ENCODE peak calls at places on chromosomes 16 and 17, in five cellular contexts. L is prostate gland, T is K562, B is sigmoid colon, U is A549. C is an unnamed sample.
A peak's percentile ranks its signal among the peaks of the same experiment; 100 is the strongest.

GRCh38 chr17:77952368-77952767 is 6.1 kb upstream of the TNRC6C start:
- DNase-seq in L (no peak), T (no peak), B (no peak), U (no peak), C (no peak)

GRCh38 chr16:85029413-85029794 is 1.8 kb downstream of the KIAA0513 start:
- DNase-seq in L (peak; percentile 76), T (peak; percentile 80), B (peak; percentile 83), U (no peak), C (peak; percentile 35)

GRCh38 chr17:79294459-79295071 is 219.9 kb downstream of the ENGASE start:
- DNase-seq in L (peak; percentile 35), T (peak; percentile 72), B (no peak), U (peak; percentile 49), C (no peak)

GRCh38 chr17:63189082-63189481 is 223.0 kb downstream of the TANC2 start:
- DNase-seq in L (no peak), T (peak; percentile 3), B (no peak), U (peak; percentile 25), C (no peak)

GRCh38 chr17:38428150-38428642 is at the start of gene ARHGAP23:
- DNase-seq in L (peak; percentile 21), T (no peak), B (peak; percentile 89), U (peak; percentile 57), C (peak; percentile 83)

GRCh38 chr16:89170346-89171215 is 967 bp upstream of the CDH15 start:
- DNase-seq in L (no peak), T (peak; percentile 41), B (no peak), U (peak; percentile 41), C (no peak)

GRCh38 chr17:42027961-42028790 is 8.3 kb downstream of the NKIRAS2 start:
- DNase-seq in L (no peak), T (peak; percentile 73), B (no peak), U (peak; percentile 71), C (no peak)

GRCh38 chr17:61551255-61551742 is 39.7 kb downstream of the NACA2 start:
- DNase-seq in L (no peak), T (peak; percentile 20), B (no peak), U (peak; percentile 68), C (peak; percentile 34)

GRCh38 chr16:48385272-48385953 is at the start of gene SIAH1:
- DNase-seq in L (peak; percentile 81), T (peak; percentile 91), B (peak; percentile 91), U (peak; percentile 82), C (peak; percentile 76)

GRCh38 chr17:1312261-1312870 is 32.9 kb downstream of the TRARG1 start:
- DNase-seq in L (no peak), T (peak; percentile 55), B (no peak), U (peak; percentile 37), C (no peak)

GRCh38 chr16:26118575-26118974 is 426.8 kb downstream of the HS3ST4 start:
- DNase-seq in L (no peak), T (no peak), B (no peak), U (no peak), C (no peak)

GRCh38 chr17:80785477-80786178 is 206.0 kb upstream of the CHMP6 start:
- DNase-seq in L (no peak), T (no peak), B (peak; percentile 36), U (no peak), C (no peak)

GRCh38 chr16:30741461-30741914 is 6.7 kb upstream of the PHKG2 start:
- DNase-seq in L (peak; percentile 78), T (no peak), B (peak; percentile 67), U (peak; percentile 88), C (peak; percentile 86)

GRCh38 chr16:24538756-24539294 is 541 bp upstream of the RBBP6 start:
- DNase-seq in L (no peak), T (peak; percentile 87), B (no peak), U (no peak), C (peak; percentile 16)

GRCh38 chr16:29011851-29012250 is 27.0 kb downstream of the LAT start:
- DNase-seq in L (no peak), T (no peak), B (no peak), U (no peak), C (no peak)

GRCh38 chr16:29007865-29008593 is 23.2 kb downstream of the LAT start:
- DNase-seq in L (no peak), T (peak; percentile 83), B (no peak), U (no peak), C (peak; percentile 56)

GRCh38 chr16:29009050-29009837 is 24.4 kb downstream of the LAT start:
- DNase-seq in L (no peak), T (peak; percentile 98), B (no peak), U (no peak), C (no peak)

GRCh38 chr16:29011112-29011511 is 26.3 kb downstream of the LAT start:
- DNase-seq in L (no peak), T (peak; percentile 47), B (no peak), U (no peak), C (no peak)

GRCh38 chr16:29009838-29010166 is 24.9 kb downstream of the LAT start:
- DNase-seq in L (no peak), T (no peak), B (no peak), U (no peak), C (no peak)
- TF ChIP-seq POLR2A in L (no peak), T (no peak), B (no peak), U (no peak), C (no peak)

GRCh38 chr17:82101767-82102679 is 4.0 kb upstream of the FASN start:
- DNase-seq in L (no peak), T (no peak), B (no peak), U (no peak), C (no peak)

GRCh38 chr17:82098169-82098938 is at the start of gene FASN:
- DNase-seq in L (peak; percentile 94), T (peak; percentile 98), B (peak; percentile 97), U (peak; percentile 97), C (peak; percentile 100)

GRCh38 chr17:82101301-82101715 is 3.3 kb upstream of the FASN start:
- DNase-seq in L (peak; percentile 80), T (no peak), B (no peak), U (no peak), C (no peak)

GRCh38 chr17:82098939-82099765 is 1.1 kb upstream of the FASN start:
- DNase-seq in L (no peak), T (no peak), B (no peak), U (no peak), C (no peak)

DNA sequence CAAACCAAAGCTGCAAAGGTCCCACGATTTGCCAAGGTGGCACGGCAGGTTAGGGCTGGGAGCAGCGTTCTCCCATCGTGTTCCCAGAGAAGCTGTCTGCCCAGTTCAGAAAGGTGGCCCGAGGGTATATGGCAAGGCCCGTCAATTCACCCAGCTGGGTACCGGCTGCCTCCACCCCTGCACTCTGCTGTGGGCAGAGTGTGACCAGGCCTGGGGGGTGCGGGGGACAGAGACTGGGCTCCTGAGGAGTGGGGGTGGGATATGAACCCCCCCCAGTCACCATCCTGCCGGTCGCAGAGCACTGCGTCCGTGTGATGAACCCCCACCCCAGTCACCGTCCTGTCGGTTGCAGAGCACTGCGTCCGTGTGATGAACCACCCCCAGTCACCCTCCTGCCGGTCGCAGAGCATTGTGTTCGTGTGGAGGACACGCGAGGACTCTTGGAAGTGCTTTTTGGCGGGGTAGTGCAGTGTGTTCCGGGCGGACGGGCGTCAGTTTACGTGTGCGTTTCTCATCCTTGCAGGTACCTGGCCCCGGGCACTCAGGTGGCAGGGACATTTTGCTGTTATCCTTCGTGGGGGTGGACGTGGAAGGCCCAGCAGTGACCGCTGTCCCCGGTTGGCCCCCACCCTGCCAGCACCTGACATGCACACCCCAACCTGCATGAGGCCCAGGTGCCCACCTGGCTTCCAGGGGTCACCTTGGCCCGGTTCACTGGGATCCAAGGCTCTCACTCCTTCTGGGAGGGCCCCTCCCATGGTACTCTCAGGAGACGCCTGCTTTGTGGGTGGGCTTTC is 2.7 kb upstream of the FASN start:
- DNase-seq in L (no peak), T (no peak), B (no peak), U (no peak), C (no peak)
- TF ChIP-seq POLR2A in L (no peak), T (no peak), B (no peak), U (peak; percentile 18), C (no peak)

GRCh38 chr16:87956169-87956770 is 5.0 kb downstream of the BANP start:
- DNase-seq in L (no peak), T (peak; percentile 77), B (no peak), U (no peak), C (no peak)
- TF ChIP-seq POLR2A in L (no peak), T (no peak), B (no peak), U (no peak), C (no peak)

GRCh38 chr17:45135192-45135977 is at the start of gene ACBD4:
- DNase-seq in L (peak; percentile 96), T (peak; percentile 98), B (peak; percentile 98), U (peak; percentile 99), C (peak; percentile 99)
- TF ChIP-seq POLR2A in L (peak; percentile 76), T (peak; percentile 55), B (peak; percentile 85), U (peak; percentile 77), C (no peak)

GRCh38 chr16:28140788-28141618 is 70.8 kb downstream of the XPO6 start:
- DNase-seq in L (no peak), T (no peak), B (no peak), U (no peak), C (no peak)
- TF ChIP-seq POLR2A in L (no peak), T (no peak), B (no peak), U (no peak), C (no peak)